ENCODE peak calls at places on chromosome 5, in nine cellular contexts. One of them, this sample, is unnamed.

GRCh38 chr5:1754531-1755220 is 45.0 kb downstream of the MRPL36 start:
- DNase-seq in stomach: peak
- DNase-seq in fibroblast of pulmonary artery: no peak
- DNase-seq in CD8-positive, alpha-beta memory T cell: no peak
- DNase-seq in left ventricle myocardium inferior: no peak
- DNase-seq in choroid plexus epithelial cell: no peak
- DNase-seq in CD4-positive, CD25-positive, alpha-beta regulatory T cell: no peak
- DNase-seq in hepatocyte: no peak
- DNase-seq in cardiac muscle cell: no peak
- DNase-seq in this sample: no peak

GRCh38 chr5:167940911-167941310 is 350.5 kb upstream of the WWC1 start:
- DNase-seq in stomach: no peak
- DNase-seq in fibroblast of pulmonary artery: no peak
- DNase-seq in CD8-positive, alpha-beta memory T cell: no peak
- DNase-seq in left ventricle myocardium inferior: no peak
- DNase-seq in choroid plexus epithelial cell: no peak
- DNase-seq in CD4-positive, CD25-positive, alpha-beta regulatory T cell: no peak
- DNase-seq in hepatocyte: no peak
- DNase-seq in cardiac muscle cell: no peak
- DNase-seq in this sample: no peak

GRCh38 chr5:168425997-168426863 is 60.0 kb upstream of the RARS1 start:
- DNase-seq in stomach: no peak
- DNase-seq in fibroblast of pulmonary artery: no peak
- DNase-seq in CD8-positive, alpha-beta memory T cell: no peak
- DNase-seq in left ventricle myocardium inferior: no peak
- DNase-seq in choroid plexus epithelial cell: no peak
- DNase-seq in CD4-positive, CD25-positive, alpha-beta regulatory T cell: no peak
- DNase-seq in hepatocyte: no peak
- DNase-seq in cardiac muscle cell: no peak
- DNase-seq in this sample: no peak

GRCh38 chr5:159937580-159937979 is 21.3 kb downstream of the ADRA1B start:
- DNase-seq in stomach: no peak
- DNase-seq in fibroblast of pulmonary artery: no peak
- DNase-seq in CD8-positive, alpha-beta memory T cell: no peak
- DNase-seq in left ventricle myocardium inferior: no peak
- DNase-seq in choroid plexus epithelial cell: no peak
- DNase-seq in CD4-positive, CD25-positive, alpha-beta regulatory T cell: no peak
- DNase-seq in hepatocyte: no peak
- DNase-seq in cardiac muscle cell: no peak
- DNase-seq in this sample: no peak

GRCh38 chr5:11528720-11529119 is 375.5 kb downstream of the CTNND2 start:
- DNase-seq in stomach: no peak
- DNase-seq in fibroblast of pulmonary artery: no peak
- DNase-seq in CD8-positive, alpha-beta memory T cell: no peak
- DNase-seq in left ventricle myocardium inferior: peak
- DNase-seq in choroid plexus epithelial cell: no peak
- DNase-seq in CD4-positive, CD25-positive, alpha-beta regulatory T cell: no peak
- DNase-seq in hepatocyte: no peak
- DNase-seq in cardiac muscle cell: no peak
- DNase-seq in this sample: no peak

GRCh38 chr5:68066277-68066955 is 149.1 kb upstream of the PIK3R1 start:
- DNase-seq in stomach: no peak
- DNase-seq in fibroblast of pulmonary artery: no peak
- DNase-seq in CD8-positive, alpha-beta memory T cell: no peak
- DNase-seq in left ventricle myocardium inferior: no peak
- DNase-seq in choroid plexus epithelial cell: no peak
- DNase-seq in CD4-positive, CD25-positive, alpha-beta regulatory T cell: no peak
- DNase-seq in hepatocyte: no peak
- DNase-seq in cardiac muscle cell: no peak
- DNase-seq in this sample: no peak

GRCh38 chr5:891117-891836 is 1.3 kb downstream of the BRD9 start:
- DNase-seq in stomach: no peak
- DNase-seq in fibroblast of pulmonary artery: peak
- DNase-seq in CD8-positive, alpha-beta memory T cell: no peak
- DNase-seq in left ventricle myocardium inferior: no peak
- DNase-seq in choroid plexus epithelial cell: peak
- DNase-seq in CD4-positive, CD25-positive, alpha-beta regulatory T cell: no peak
- DNase-seq in hepatocyte: no peak
- DNase-seq in cardiac muscle cell: peak
- DNase-seq in this sample: no peak

GRCh38 chr5:19229210-19229835 is 758.7 kb downstream of the CDH18 start:
- DNase-seq in stomach: no peak
- DNase-seq in fibroblast of pulmonary artery: no peak
- DNase-seq in CD8-positive, alpha-beta memory T cell: no peak
- DNase-seq in left ventricle myocardium inferior: no peak
- DNase-seq in choroid plexus epithelial cell: no peak
- DNase-seq in CD4-positive, CD25-positive, alpha-beta regulatory T cell: no peak
- DNase-seq in hepatocyte: no peak
- DNase-seq in cardiac muscle cell: no peak
- DNase-seq in this sample: no peak

GRCh38 chr5:135033866-135034185 is 202 bp downstream of the PITX1 start:
- DNase-seq in stomach: no peak
- DNase-seq in fibroblast of pulmonary artery: peak
- DNase-seq in CD8-positive, alpha-beta memory T cell: no peak
- DNase-seq in left ventricle myocardium inferior: no peak
- DNase-seq in choroid plexus epithelial cell: peak
- DNase-seq in CD4-positive, CD25-positive, alpha-beta regulatory T cell: no peak
- DNase-seq in hepatocyte: no peak
- DNase-seq in cardiac muscle cell: no peak
- DNase-seq in this sample: no peak

GRCh38 chr5:37723147-37723961 is 116.5 kb downstream of the GDNF start:
- DNase-seq in stomach: no peak
- DNase-seq in fibroblast of pulmonary artery: no peak
- DNase-seq in CD8-positive, alpha-beta memory T cell: no peak
- DNase-seq in left ventricle myocardium inferior: no peak
- DNase-seq in choroid plexus epithelial cell: peak
- DNase-seq in CD4-positive, CD25-positive, alpha-beta regulatory T cell: no peak
- DNase-seq in hepatocyte: no peak
- DNase-seq in cardiac muscle cell: peak
- DNase-seq in this sample: peak

GRCh38 chr5:112820246-112820645 is 40.8 kb upstream of the SRP19 start:
- DNase-seq in stomach: no peak
- DNase-seq in fibroblast of pulmonary artery: no peak
- DNase-seq in CD8-positive, alpha-beta memory T cell: no peak
- DNase-seq in left ventricle myocardium inferior: no peak
- DNase-seq in choroid plexus epithelial cell: no peak
- DNase-seq in CD4-positive, CD25-positive, alpha-beta regulatory T cell: no peak
- DNase-seq in hepatocyte: no peak
- DNase-seq in cardiac muscle cell: no peak
- DNase-seq in this sample: no peak

GRCh38 chr5:39014544-39014943 is 59.7 kb downstream of the RICTOR start:
- DNase-seq in stomach: no peak
- DNase-seq in fibroblast of pulmonary artery: peak
- DNase-seq in CD8-positive, alpha-beta memory T cell: no peak
- DNase-seq in left ventricle myocardium inferior: no peak
- DNase-seq in choroid plexus epithelial cell: peak
- DNase-seq in CD4-positive, CD25-positive, alpha-beta regulatory T cell: no peak
- DNase-seq in hepatocyte: no peak
- DNase-seq in cardiac muscle cell: peak
- DNase-seq in this sample: no peak

GRCh38 chr5:128538249-128539037 is 398 bp upstream of the FBN2 start:
- DNase-seq in stomach: no peak
- DNase-seq in fibroblast of pulmonary artery: peak
- DNase-seq in CD8-positive, alpha-beta memory T cell: no peak
- DNase-seq in left ventricle myocardium inferior: peak
- DNase-seq in choroid plexus epithelial cell: peak
- DNase-seq in CD4-positive, CD25-positive, alpha-beta regulatory T cell: no peak
- DNase-seq in hepatocyte: peak
- DNase-seq in cardiac muscle cell: peak
- DNase-seq in this sample: no peak

GRCh38 chr5:147558826-147559225 is 49.0 kb upstream of the DPYSL3 start:
- DNase-seq in stomach: no peak
- DNase-seq in fibroblast of pulmonary artery: peak
- DNase-seq in CD8-positive, alpha-beta memory T cell: no peak
- DNase-seq in left ventricle myocardium inferior: peak
- DNase-seq in choroid plexus epithelial cell: peak
- DNase-seq in CD4-positive, CD25-positive, alpha-beta regulatory T cell: no peak
- DNase-seq in hepatocyte: peak
- DNase-seq in cardiac muscle cell: peak
- DNase-seq in this sample: no peak

GRCh38 chr5:1723476-1723875 is 76.2 kb downstream of the MRPL36 start:
- DNase-seq in stomach: no peak
- DNase-seq in fibroblast of pulmonary artery: no peak
- DNase-seq in CD8-positive, alpha-beta memory T cell: no peak
- DNase-seq in left ventricle myocardium inferior: no peak
- DNase-seq in choroid plexus epithelial cell: no peak
- DNase-seq in CD4-positive, CD25-positive, alpha-beta regulatory T cell: no peak
- DNase-seq in hepatocyte: no peak
- DNase-seq in cardiac muscle cell: no peak
- DNase-seq in this sample: no peak

GRCh38 chr5:893711-894110 is 1.0 kb downstream of the TRIP13 start:
- DNase-seq in stomach: no peak
- DNase-seq in fibroblast of pulmonary artery: no peak
- DNase-seq in CD8-positive, alpha-beta memory T cell: no peak
- DNase-seq in left ventricle myocardium inferior: no peak
- DNase-seq in choroid plexus epithelial cell: no peak
- DNase-seq in CD4-positive, CD25-positive, alpha-beta regulatory T cell: no peak
- DNase-seq in hepatocyte: no peak
- DNase-seq in cardiac muscle cell: no peak
- DNase-seq in this sample: peak

GRCh38 chr5:180080670-180081280 is 9.2 kb upstream of the RNF130 start:
- DNase-seq in stomach: no peak
- DNase-seq in fibroblast of pulmonary artery: no peak
- DNase-seq in CD8-positive, alpha-beta memory T cell: no peak
- DNase-seq in left ventricle myocardium inferior: no peak
- DNase-seq in choroid plexus epithelial cell: no peak
- DNase-seq in CD4-positive, CD25-positive, alpha-beta regulatory T cell: peak
- DNase-seq in hepatocyte: no peak
- DNase-seq in cardiac muscle cell: no peak
- DNase-seq in this sample: no peak

GRCh38 chr5:25160851-25161348 is 516.1 kb upstream of the CDH10 start:
- DNase-seq in stomach: no peak
- DNase-seq in fibroblast of pulmonary artery: no peak
- DNase-seq in CD8-positive, alpha-beta memory T cell: no peak
- DNase-seq in left ventricle myocardium inferior: no peak
- DNase-seq in choroid plexus epithelial cell: no peak
- DNase-seq in CD4-positive, CD25-positive, alpha-beta regulatory T cell: no peak
- DNase-seq in hepatocyte: no peak
- DNase-seq in cardiac muscle cell: no peak
- DNase-seq in this sample: no peak

GRCh38 chr5:3329427-3329826 is 266.2 kb upstream of the IRX1 start:
- DNase-seq in stomach: no peak
- DNase-seq in fibroblast of pulmonary artery: no peak
- DNase-seq in CD8-positive, alpha-beta memory T cell: no peak
- DNase-seq in left ventricle myocardium inferior: no peak
- DNase-seq in choroid plexus epithelial cell: no peak
- DNase-seq in CD4-positive, CD25-positive, alpha-beta regulatory T cell: no peak
- DNase-seq in hepatocyte: no peak
- DNase-seq in cardiac muscle cell: no peak
- DNase-seq in this sample: no peak

GRCh38 chr5:124365491-124365890 is 380.9 kb downstream of the ZNF608 start:
- DNase-seq in stomach: no peak
- DNase-seq in fibroblast of pulmonary artery: no peak
- DNase-seq in CD8-positive, alpha-beta memory T cell: no peak
- DNase-seq in left ventricle myocardium inferior: no peak
- DNase-seq in choroid plexus epithelial cell: no peak
- DNase-seq in CD4-positive, CD25-positive, alpha-beta regulatory T cell: no peak
- DNase-seq in hepatocyte: no peak
- DNase-seq in cardiac muscle cell: no peak
- DNase-seq in this sample: no peak

DNA sequence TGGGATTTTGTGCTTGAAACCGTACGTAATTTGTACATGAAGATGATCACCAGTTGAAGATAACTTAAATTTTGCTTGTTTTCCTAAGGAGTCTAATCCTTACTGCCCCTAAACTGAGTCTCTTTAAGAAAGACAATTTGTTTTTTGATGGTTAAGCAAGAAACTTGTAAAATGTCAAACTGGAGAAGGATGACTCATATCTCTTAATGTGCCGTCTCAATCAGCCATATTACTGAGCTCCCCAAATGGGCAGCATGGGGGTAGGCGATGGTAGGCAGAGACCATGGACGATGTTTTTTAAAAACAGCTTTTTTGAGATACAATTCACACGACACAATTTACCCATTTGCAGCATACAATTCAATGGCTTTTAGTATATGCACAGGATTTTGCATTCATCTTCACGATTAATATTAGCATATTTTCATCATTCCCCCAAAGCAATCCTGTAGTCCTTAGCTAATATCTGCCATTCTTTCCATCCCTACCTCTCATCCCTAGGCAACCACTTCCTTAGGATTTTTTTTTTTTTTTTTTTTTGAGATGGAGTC is 14.3 kb downstream of the ARHGAP26 start:
- DNase-seq in stomach: no peak
- DNase-seq in fibroblast of pulmonary artery: no peak
- DNase-seq in CD8-positive, alpha-beta memory T cell: no peak
- DNase-seq in left ventricle myocardium inferior: no peak
- DNase-seq in choroid plexus epithelial cell: no peak
- DNase-seq in CD4-positive, CD25-positive, alpha-beta regulatory T cell: no peak
- DNase-seq in hepatocyte: no peak
- DNase-seq in cardiac muscle cell: no peak
- DNase-seq in this sample: no peak
- H3K4me3 ChIP-seq in stomach: no peak
- H3K4me3 ChIP-seq in fibroblast of pulmonary artery: no peak
- H3K4me3 ChIP-seq in CD8-positive, alpha-beta memory T cell: peak
- H3K4me3 ChIP-seq in left ventricle myocardium inferior: peak
- H3K4me3 ChIP-seq in choroid plexus epithelial cell: no peak
- H3K4me3 ChIP-seq in CD4-positive, CD25-positive, alpha-beta regulatory T cell: peak
- H3K4me3 ChIP-seq in hepatocyte: no peak
- H3K4me3 ChIP-seq in cardiac muscle cell: no peak
- H3K4me3 ChIP-seq in this sample: no peak

DNA sequence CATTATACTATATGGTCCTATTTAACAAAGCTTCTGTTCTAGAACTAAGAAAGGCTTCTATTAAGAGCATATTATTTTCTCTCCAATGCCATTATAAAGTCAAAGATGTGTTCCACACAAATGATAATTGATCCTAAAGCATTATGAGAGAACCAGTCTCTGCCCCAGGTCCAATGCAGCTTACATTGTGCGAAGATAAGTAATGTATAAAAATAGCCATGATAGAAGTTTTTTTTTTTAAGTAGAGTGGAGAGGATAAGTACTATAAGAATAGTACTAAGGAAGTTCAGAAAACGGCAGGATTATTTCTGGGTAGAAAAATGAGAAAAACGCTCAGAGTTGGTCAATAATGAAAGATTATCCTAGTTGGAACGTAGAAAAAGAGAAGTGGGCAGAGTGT is 15.6 kb downstream of the UBTD2 start:
- DNase-seq in stomach: no peak
- DNase-seq in fibroblast of pulmonary artery: no peak
- DNase-seq in CD8-positive, alpha-beta memory T cell: no peak
- DNase-seq in left ventricle myocardium inferior: no peak
- DNase-seq in choroid plexus epithelial cell: no peak
- DNase-seq in CD4-positive, CD25-positive, alpha-beta regulatory T cell: no peak
- DNase-seq in hepatocyte: no peak
- DNase-seq in cardiac muscle cell: no peak
- DNase-seq in this sample: no peak
- H3K4me3 ChIP-seq in stomach: no peak
- H3K4me3 ChIP-seq in fibroblast of pulmonary artery: no peak
- H3K4me3 ChIP-seq in CD8-positive, alpha-beta memory T cell: no peak
- H3K4me3 ChIP-seq in left ventricle myocardium inferior: no peak
- H3K4me3 ChIP-seq in choroid plexus epithelial cell: no peak
- H3K4me3 ChIP-seq in CD4-positive, CD25-positive, alpha-beta regulatory T cell: no peak
- H3K4me3 ChIP-seq in hepatocyte: no peak
- H3K4me3 ChIP-seq in cardiac muscle cell: no peak
- H3K4me3 ChIP-seq in this sample: no peak

GRCh38 chr5:88691945-88692868 is 190.8 kb downstream of the MEF2C start:
- DNase-seq in stomach: no peak
- DNase-seq in fibroblast of pulmonary artery: no peak
- DNase-seq in CD8-positive, alpha-beta memory T cell: no peak
- DNase-seq in left ventricle myocardium inferior: no peak
- DNase-seq in choroid plexus epithelial cell: no peak
- DNase-seq in CD4-positive, CD25-positive, alpha-beta regulatory T cell: no peak
- DNase-seq in hepatocyte: no peak
- DNase-seq in cardiac muscle cell: no peak
- DNase-seq in this sample: no peak
- H3K4me3 ChIP-seq in stomach: no peak
- H3K4me3 ChIP-seq in fibroblast of pulmonary artery: no peak
- H3K4me3 ChIP-seq in CD8-positive, alpha-beta memory T cell: no peak
- H3K4me3 ChIP-seq in left ventricle myocardium inferior: peak
- H3K4me3 ChIP-seq in choroid plexus epithelial cell: no peak
- H3K4me3 ChIP-seq in CD4-positive, CD25-positive, alpha-beta regulatory T cell: no peak
- H3K4me3 ChIP-seq in hepatocyte: no peak
- H3K4me3 ChIP-seq in cardiac muscle cell: no peak
- H3K4me3 ChIP-seq in this sample: no peak

GRCh38 chr5:139272471-139273321 is 20.8 kb upstream of the MATR3 start:
- DNase-seq in stomach: no peak
- DNase-seq in fibroblast of pulmonary artery: peak
- DNase-seq in CD8-positive, alpha-beta memory T cell: peak
- DNase-seq in left ventricle myocardium inferior: no peak
- DNase-seq in choroid plexus epithelial cell: peak
- DNase-seq in CD4-positive, CD25-positive, alpha-beta regulatory T cell: no peak
- DNase-seq in hepatocyte: peak
- DNase-seq in cardiac muscle cell: peak
- DNase-seq in this sample: peak
- H3K4me3 ChIP-seq in stomach: no peak
- H3K4me3 ChIP-seq in fibroblast of pulmonary artery: no peak
- H3K4me3 ChIP-seq in CD8-positive, alpha-beta memory T cell: peak
- H3K4me3 ChIP-seq in left ventricle myocardium inferior: peak
- H3K4me3 ChIP-seq in choroid plexus epithelial cell: no peak
- H3K4me3 ChIP-seq in CD4-positive, CD25-positive, alpha-beta regulatory T cell: peak
- H3K4me3 ChIP-seq in hepatocyte: no peak
- H3K4me3 ChIP-seq in cardiac muscle cell: no peak
- H3K4me3 ChIP-seq in this sample: peak

This sample was measured in Jurkat, Clone E6-1.